ENCODE peak calls at places on chromosomes 1 and 21, in seven cellular contexts. S, U, W, Z, M, D and J are unnamed samples.
A peak's percentile ranks its signal among the peaks of the same experiment; 100 is the strongest.

GRCh38 chr1:167578935-167579521 is 25.5 kb upstream of the CREG1 start:
- DNase-seq in D (no peak), U (no peak), S (no peak), Z (no peak), W (no peak), M (no peak), J (no peak)

GRCh38 chr1:18592368-18592767 is 38.3 kb upstream of the PAX7 start:
- DNase-seq in D (no peak), M (no peak), S (no peak), W (no peak), U (no peak), Z (no peak), J (no peak)

GRCh38 chr1:201766117-201766863 is 62.7 kb upstream of the IPO9 start:
- DNase-seq in D (no peak), Z (no peak), M (no peak), S (no peak), W (peak; percentile 91), U (no peak), J (no peak)

GRCh38 chr1:67429528-67430357 is 459 bp downstream of the SERBP1 start:
- DNase-seq in S (peak; percentile 38), U (no peak), Z (no peak), W (no peak), D (peak; percentile 47), M (no peak), J (peak; percentile 14)

GRCh38 chr1:99266731-99267130 is 2.4 kb downstream of the PLPPR4 start:
- DNase-seq in D (no peak), M (no peak), S (no peak), U (no peak), W (peak; percentile 96), Z (no peak), J (no peak)

GRCh38 chr1:179820216-179820970 is 57.2 kb downstream of the TOR1AIP2 start:
- DNase-seq in W (no peak), D (no peak), Z (no peak), U (no peak), S (no peak), M (no peak), J (no peak)

GRCh38 chr1:45723248-45723930 is 27.1 kb downstream of the IPP start:
- DNase-seq in S (no peak), Z (no peak), W (no peak), D (peak; percentile 34), U (no peak), M (no peak), J (no peak)

GRCh38 chr1:201022824-201023516 is 544 bp downstream of the KIF21B start:
- DNase-seq in U (no peak), W (no peak), S (peak; percentile 54), D (peak; percentile 61), Z (no peak), M (no peak), J (no peak)

GRCh38 chr1:83798965-83799364 is 200.0 kb downstream of the TTLL7 start:
- DNase-seq in D (no peak), W (no peak), U (no peak), S (no peak), Z (no peak), M (no peak), J (no peak)

DNA sequence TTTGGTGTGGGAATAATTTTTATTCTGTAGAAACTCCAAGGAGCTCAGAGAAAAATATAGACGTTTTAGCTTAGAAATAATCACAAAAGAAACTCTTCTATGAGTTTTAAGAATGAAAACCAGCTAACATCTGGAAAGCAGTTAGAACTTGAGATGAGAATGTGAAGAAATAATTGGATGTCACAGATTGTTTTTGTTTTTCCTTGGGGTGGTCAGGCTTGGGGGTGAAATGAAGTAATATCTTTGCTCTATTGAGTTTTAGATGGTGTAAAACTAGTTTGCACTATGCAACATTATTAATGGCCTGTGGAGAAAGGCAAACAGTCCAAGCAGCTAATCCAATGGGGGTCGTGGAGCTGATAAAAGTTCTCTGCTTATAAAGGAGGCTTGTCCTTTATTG is 101.2 kb downstream of the FMN2 start:
- DNase-seq in M (no peak), D (no peak), U (no peak), W (no peak), S (no peak), Z (no peak), J (no peak)
- TF ChIP-seq RFX5 in M (no peak), D (no peak), U (no peak), W (no peak), S (no peak), Z (no peak), J (no peak)

DNA sequence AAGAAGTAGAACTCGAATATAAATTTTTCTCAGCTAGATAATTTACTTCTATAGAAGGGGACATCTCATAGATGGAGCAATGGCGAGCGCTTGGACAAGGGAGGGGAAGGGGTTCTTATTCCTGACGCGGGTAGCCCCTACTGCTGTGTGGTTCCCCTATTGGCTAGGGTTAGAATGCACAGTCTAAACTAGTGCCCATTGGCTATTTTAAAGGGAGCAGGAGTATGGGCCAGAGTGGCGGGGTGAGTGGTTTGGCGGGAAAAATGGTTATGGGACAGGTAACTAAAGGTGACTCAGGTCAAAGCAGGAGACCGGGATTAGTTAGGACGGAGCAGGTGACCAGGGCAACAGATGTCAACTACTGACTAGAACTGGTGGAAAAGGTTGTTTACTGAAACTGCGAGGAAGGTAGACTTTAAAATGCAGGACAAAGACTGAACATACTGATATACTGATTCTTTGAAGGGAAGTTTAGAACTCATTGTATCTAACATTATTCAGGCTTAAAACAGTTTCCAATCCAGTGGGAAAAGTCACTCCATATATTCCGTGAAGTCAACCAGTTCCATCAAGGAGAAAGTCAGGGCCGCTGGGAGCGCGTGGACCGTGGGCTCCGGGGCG is 940 bp upstream of the ATAD3A start:
- DNase-seq in Z (peak; percentile 40), U (peak; percentile 33), D (peak; percentile 16), M (no peak), S (peak; percentile 52), W (peak; percentile 2), J (no peak)
- TF ChIP-seq RFX5 in Z (no peak), U (no peak), D (no peak), M (no peak), S (no peak), W (no peak), J (no peak)

GRCh38 chr1:211613108-211613947 is 34.4 kb upstream of the SLC30A1 start:
- DNase-seq in U (no peak), Z (peak; percentile 55), W (peak; percentile 94), D (peak; percentile 88), S (no peak), M (no peak), J (peak; percentile 79)
- TF ChIP-seq RFX5 in U (no peak), Z (no peak), W (no peak), D (no peak), S (no peak), M (no peak), J (no peak)

GRCh38 chr21:31346256-31346821 is 2.3 kb upstream of the TIAM1 start:
- DNase-seq in D (no peak), U (no peak), Z (no peak), W (no peak), S (no peak), M (no peak), J (no peak)
- TF ChIP-seq RFX5 in D (no peak), U (no peak), Z (no peak), W (no peak), S (no peak), M (no peak), J (no peak)

GRCh38 chr21:37436180-37436579 is 69.6 kb downstream of the DYRK1A start:
- DNase-seq in S (no peak), Z (no peak), W (no peak), D (no peak), U (no peak), M (no peak), J (no peak)

GRCh38 chr21:37433441-37433840 is 66.9 kb downstream of the DYRK1A start:
- DNase-seq in Z (no peak), S (no peak), M (no peak), W (no peak), U (no peak), D (no peak), J (no peak)

GRCh38 chr21:37435719-37436118 is 69.1 kb downstream of the DYRK1A start:
- DNase-seq in U (no peak), S (no peak), W (no peak), M (no peak), Z (no peak), D (no peak), J (no peak)

GRCh38 chr21:37437376-37438080 is 71.0 kb downstream of the DYRK1A start:
- DNase-seq in S (no peak), U (no peak), D (no peak), W (no peak), M (no peak), Z (no peak), J (no peak)

DNA sequence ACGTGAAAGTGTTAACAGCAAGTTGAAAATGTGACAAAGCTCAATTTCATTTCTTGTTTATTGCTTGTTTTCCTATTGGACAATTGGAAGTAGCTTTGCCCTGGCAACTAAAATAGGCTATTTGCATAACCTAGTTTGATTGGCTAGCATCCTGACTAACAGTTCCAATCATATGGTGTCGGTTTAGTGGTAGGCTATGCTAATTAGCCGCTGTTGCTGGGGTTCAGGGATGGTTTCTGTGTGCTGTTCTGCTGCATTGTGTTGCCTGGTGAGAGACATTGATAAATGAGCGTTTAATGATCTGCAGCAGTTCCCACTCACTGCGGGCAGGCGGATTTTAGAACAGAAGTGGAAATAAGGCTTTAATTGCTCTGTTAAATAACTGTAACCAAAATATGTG is 68.5 kb downstream of the DYRK1A start:
- DNase-seq in M (no peak), D (peak; percentile 33), S (peak; percentile 70), Z (no peak), U (peak; percentile 21), W (peak; percentile 80), J (peak; percentile 38)
- TF ChIP-seq RFX5 in M (peak; percentile 85), D (peak; percentile 98), S (peak; percentile 99), Z (peak; percentile 93), U (peak; percentile 94), W (peak; percentile 92), J (peak; percentile 93)

DNA sequence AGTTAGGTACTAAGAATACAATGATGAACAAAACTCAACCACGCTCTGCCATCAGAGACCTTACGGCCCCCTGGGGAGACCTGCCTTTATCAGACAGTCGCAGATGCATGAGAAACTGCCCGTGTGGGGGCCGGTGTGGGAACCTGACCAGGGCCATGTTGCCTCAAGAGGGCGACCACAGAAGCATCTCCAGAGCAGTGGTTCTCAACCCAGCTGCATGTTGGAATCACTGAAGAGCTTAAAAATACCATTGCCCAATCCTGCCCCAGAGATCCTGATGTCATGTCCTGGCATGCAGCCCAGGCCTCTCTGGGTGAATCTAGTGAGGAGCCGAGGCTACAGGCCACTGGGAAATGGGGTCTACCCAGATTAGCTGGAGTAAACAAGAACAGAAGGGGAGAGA is 108.7 kb downstream of the PRDM2 start:
- DNase-seq in S (no peak), W (peak; percentile 65), D (peak; percentile 86), U (no peak), M (no peak), Z (no peak), J (no peak)
- TF ChIP-seq RFX5 in S (no peak), W (no peak), D (no peak), U (no peak), M (no peak), Z (no peak), J (no peak)